ENCODE peak calls at places on chromosomes 3 and 15, in four cellular contexts. F, W, V and L are unnamed samples.

GRCh38 chr3:28576590-28577220 is 228.1 kb upstream of the AZI2 start:
- DNase-seq in F (no peak), W (no peak), V (no peak), L (no peak)

GRCh38 chr15:67110400-67110799 is 45.0 kb downstream of the SMAD3 start:
- DNase-seq in V (no peak), F (peak; percentile 25), W (no peak), L (no peak)

GRCh38 chr3:54986294-54986693 is 58.4 kb upstream of the LRTM1 start:
- DNase-seq in W (no peak), V (peak; percentile 2), F (no peak), L (no peak)

GRCh38 chr15:89409184-89409992 is 74.8 kb upstream of the POLG start:
- DNase-seq in W (no peak), F (no peak), V (no peak), L (no peak)

GRCh38 chr15:72202801-72203506 is 5.4 kb upstream of the GRAMD2A start:
- DNase-seq in V (no peak), F (no peak), W (no peak), L (peak; percentile 79)

GRCh38 chr3:189001559-189001958 is 170.2 kb upstream of the TPRG1 start:
- DNase-seq in V (peak; percentile 81), W (no peak), F (no peak), L (no peak)

GRCh38 chr15:101250331-101250730 is 1.5 kb downstream of the CHSY1 start:
- DNase-seq in F (no peak), W (no peak), V (peak; percentile 70), L (no peak)

GRCh38 chr3:40557558-40558161 is 32.9 kb downstream of the ZNF621 start:
- DNase-seq in W (no peak), F (no peak), V (peak; percentile 56), L (no peak)

GRCh38 chr15:38563723-38564519 is 693 bp downstream of the RASGRP1 start:
- DNase-seq in F (peak; percentile 91), W (peak; percentile 84), V (peak; percentile 39), L (peak; percentile 93)

GRCh38 chr3:50531201-50531600 is 27.8 kb upstream of the CACNA2D2 start:
- DNase-seq in W (no peak), V (peak; percentile 16), F (no peak), L (no peak)

GRCh38 chr3:71028802-71029201 is 554.7 kb downstream of the FOXP1 start:
- DNase-seq in W (no peak), V (no peak), F (no peak), L (no peak)

GRCh38 chr3:52854013-52854412 is 19.2 kb upstream of the MUSTN1 start:
- DNase-seq in W (no peak), F (no peak), V (no peak), L (no peak)

GRCh38 chr3:143348486-143349327 is 229.1 kb downstream of the CHST2 start:
- DNase-seq in W (no peak), F (no peak), V (no peak), L (no peak)

GRCh38 chr3:171383206-171384018 is 76.8 kb downstream of the TNIK start:
- DNase-seq in F (no peak), V (peak; percentile 57), W (no peak), L (no peak)

GRCh38 chr3:187594272-187594671 is 75.9 kb downstream of the SST start:
- DNase-seq in W (no peak), V (no peak), F (no peak), L (no peak)